ENCODE peak calls at places on chromosomes 16 and 17, in six cellular contexts. S is T-helper 17 cell, R is psoas muscle, J is cardiac muscle cell, I is NCI-H510A treated with DMSO at 0.1 percent for 48 hours, B is T47D. G is an unnamed sample.
A peak's percentile ranks its signal among the peaks of the same experiment; 100 is the strongest.

GRCh38 chr16:57755726-57756423 is 20.3 kb downstream of the KATNB1 start:
- DNase-seq in S (no peak), R (no peak), J (no peak), I (no peak), B (no peak), G (no peak)

GRCh38 chr17:50180066-50180465 is 14.3 kb downstream of the SGCA start:
- DNase-seq in S (no peak), R (peak; percentile 42), J (no peak), I (no peak), B (no peak), G (no peak)

GRCh38 chr16:30816769-30817168 is 29.8 kb upstream of the ZNF629 start:
- DNase-seq in S (no peak), R (no peak), J (no peak), I (no peak), B (no peak), G (no peak)

GRCh38 chr17:8846768-8847211 is 20.7 kb downstream of the PIK3R6 start:
- DNase-seq in S (no peak), R (no peak), J (peak; percentile 74), I (no peak), B (peak; percentile 21), G (no peak)

GRCh38 chr16:78506372-78507193 is 407.1 kb downstream of the WWOX start:
- DNase-seq in S (no peak), R (no peak), J (no peak), I (no peak), B (no peak), G (no peak)

GRCh38 chr17:52106638-52107261 is 51.8 kb downstream of the CA10 start:
- DNase-seq in S (no peak), R (no peak), J (peak; percentile 50), I (peak; percentile 90), B (peak; percentile 61), G (peak; percentile 5)

GRCh38 chr16:86080131-86080875 is 181.3 kb downstream of the IRF8 start:
- DNase-seq in S (no peak), R (no peak), J (no peak), I (no peak), B (no peak), G (no peak)

GRCh38 chr17:148757-149156 is 11.4 kb downstream of the SCGB1C2 start:
- DNase-seq in S (no peak), R (no peak), J (no peak), I (no peak), B (no peak), G (no peak)

GRCh38 chr17:37844158-37844976 is 79.8 kb upstream of the TBC1D3K start:
- DNase-seq in S (no peak), R (peak; percentile 76), J (peak; percentile 67), I (peak; percentile 19), B (no peak), G (no peak)

GRCh38 chr17:42116705-42117396 is 4.3 kb downstream of the KAT2A start:
- DNase-seq in S (peak; percentile 68), R (peak; percentile 90), J (peak; percentile 87), I (peak; percentile 78), B (peak; percentile 85), G (peak; percentile 41)

GRCh38 chr16:48511716-48512115 is 98.3 kb downstream of the N4BP1 start:
- DNase-seq in S (no peak), R (no peak), J (no peak), I (no peak), B (no peak), G (no peak)

GRCh38 chr16:15403392-15403995 is 7.9 kb downstream of the MPV17L start:
- DNase-seq in S (no peak), R (no peak), J (peak; percentile 18), I (no peak), B (no peak), G (no peak)

GRCh38 chr17:19647697-19648474 is 665 bp upstream of the ALDH3A2 start:
- DNase-seq in S (no peak), R (peak; percentile 86), J (peak; percentile 82), I (peak; percentile 83), B (peak; percentile 44), G (peak; percentile 74)

GRCh38 chr17:57256708-57257112 is 387 bp downstream of the MSI2 start:
- DNase-seq in S (peak; percentile 41), R (peak; percentile 62), J (peak; percentile 29), I (peak; percentile 77), B (no peak), G (no peak)

GRCh38 chr16:67726106-67727034 is 7.3 kb upstream of the GFOD2 start:
- DNase-seq in S (no peak), R (no peak), J (no peak), I (no peak), B (no peak), G (no peak)